ENCODE peak calls at places on chromosomes 6 and 20, in eight cellular contexts. A is endothelial cell of umbilical vein, P is HCT116, V is uterus, R is A549, C is IMR-90, B is spleen, K is tibial nerve. L is an unnamed sample.

GRCh38 chr20:37294262-37294981 is 5.0 kb downstream of the MANBAL start:
- DNase-seq in C (peak; percentile 77), B (no peak), K (no peak), A (no peak), R (no peak), P (no peak), V (no peak), L (no peak)

GRCh38 chr6:155795173-155795796 is 339.6 kb upstream of the NOX3 start:
- DNase-seq in V (no peak), R (no peak), P (no peak), A (no peak), C (no peak), K (no peak), B (no peak), L (no peak)

GRCh38 chr6:129189266-129189665 is 306.3 kb downstream of the LAMA2 start:
- DNase-seq in A (no peak), K (no peak), C (no peak), V (no peak), R (no peak), B (no peak), P (no peak), L (no peak)

GRCh38 chr6:150145427-150145826 is 2.6 kb downstream of the PPP1R14C start:
- DNase-seq in V (no peak), R (no peak), P (no peak), C (no peak), A (no peak), K (no peak), B (no peak), L (no peak)

GRCh38 chr20:20492521-20493334 is 124.8 kb downstream of the INSM1 start:
- DNase-seq in R (no peak), V (no peak), B (no peak), P (no peak), A (peak; percentile 69), C (no peak), K (no peak), L (peak; percentile 69)

GRCh38 chr6:125749112-125749863 is at the start of gene HEY2:
- DNase-seq in P (peak; percentile 45), C (peak; percentile 81), R (peak; percentile 80), B (peak; percentile 98), V (peak; percentile 92), K (peak; percentile 86), A (peak; percentile 83), L (peak; percentile 96)

GRCh38 chr6:158232445-158233213 is 64.5 kb downstream of the GTF2H5 start:
- DNase-seq in A (peak; percentile 60), K (no peak), B (peak; percentile 88), V (peak; percentile 51), C (peak; percentile 63), R (peak; percentile 48), P (no peak), L (peak; percentile 80)

GRCh38 chr6:152329640-152330202 is 307.4 kb downstream of the SYNE1 start:
- DNase-seq in R (no peak), K (no peak), B (no peak), P (no peak), V (no peak), A (no peak), C (no peak), L (no peak)

GRCh38 chr6:42239333-42239732 is 21.7 kb upstream of the MRPS10 start:
- DNase-seq in K (no peak), P (no peak), C (no peak), R (no peak), B (no peak), V (no peak), A (no peak), L (no peak)

GRCh38 chr20:25624500-25624939 is 706 bp upstream of the NANP start:
- DNase-seq in A (no peak), V (peak; percentile 56), K (no peak), C (no peak), R (no peak), P (no peak), B (no peak), L (no peak)

GRCh38 chr20:25622049-25622448 is 1.8 kb downstream of the NANP start:
- DNase-seq in C (peak; percentile 3), V (no peak), A (no peak), R (no peak), K (no peak), B (no peak), P (no peak), L (no peak)

GRCh38 chr20:25623736-25624499 is at the start of gene NANP:
- DNase-seq in C (peak; percentile 98), A (peak; percentile 99), B (peak; percentile 97), K (peak; percentile 94), P (peak; percentile 96), R (peak; percentile 99), V (peak; percentile 97), L (peak; percentile 99)

GRCh38 chr20:25622450-25623224 is 1.2 kb downstream of the NANP start:
- DNase-seq in B (no peak), P (no peak), K (no peak), R (no peak), C (peak; percentile 7), A (peak; percentile 50), V (no peak), L (no peak)

DNA sequence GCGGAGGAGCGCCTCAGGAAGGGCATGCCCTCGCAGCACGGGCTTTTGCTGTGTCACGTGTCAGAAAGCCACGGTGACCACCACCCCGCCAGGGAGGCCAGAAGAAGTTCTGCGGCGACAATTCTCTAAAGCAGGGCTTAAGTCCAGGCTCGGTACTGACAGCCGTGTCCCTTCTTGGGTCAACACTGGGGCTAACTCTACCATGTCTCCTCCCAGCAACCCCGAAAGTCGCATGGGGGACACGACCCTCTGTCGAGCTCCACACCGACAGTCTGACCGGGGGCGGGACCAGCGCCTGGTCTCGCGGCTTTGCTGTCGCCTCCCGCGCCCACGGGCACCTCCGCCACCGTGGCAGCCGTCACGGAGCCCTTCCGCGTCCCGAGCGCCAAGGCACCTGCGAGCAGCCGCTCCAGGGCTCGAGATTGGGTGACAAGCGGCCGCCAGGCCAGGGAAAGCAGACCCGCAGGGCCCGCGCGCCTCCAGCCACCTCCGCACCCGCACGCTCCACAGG is 534 bp downstream of the NANP start:
- DNase-seq in C (peak; percentile 24), A (no peak), R (peak; percentile 60), V (peak; percentile 30), B (peak; percentile 87), P (peak; percentile 0), K (no peak), L (peak; percentile 71)
- TF ChIP-seq POLR2A in C (no peak), A (no peak), R (no peak), V (no peak), B (no peak), P (no peak), K (no peak), L (no peak)

GRCh38 chr20:23636908-23637281 is 860 bp downstream of the CST3 start:
- DNase-seq in A (no peak), C (no peak), P (no peak), V (no peak), R (no peak), K (no peak), B (no peak), L (no peak)

GRCh38 chr20:23638309-23638708 is 554 bp upstream of the CST3 start:
- DNase-seq in B (no peak), R (no peak), V (no peak), A (no peak), P (no peak), K (no peak), C (no peak), L (no peak)

GRCh38 chr20:23639490-23639958 is 1.8 kb upstream of the CST3 start:
- DNase-seq in K (no peak), P (no peak), A (no peak), B (no peak), R (no peak), C (no peak), V (no peak), L (no peak)

GRCh38 chr20:23636182-23636907 is 1.4 kb downstream of the CST3 start:
- DNase-seq in R (no peak), V (no peak), C (no peak), A (no peak), B (no peak), K (no peak), P (no peak), L (no peak)

GRCh38 chr20:23637282-23638221 is at the start of gene CST3:
- DNase-seq in K (peak; percentile 89), V (peak; percentile 91), R (peak; percentile 91), A (peak; percentile 76), B (peak; percentile 90), C (peak; percentile 81), P (peak; percentile 68), L (peak; percentile 97)
- H3K4me3 ChIP-seq in K (peak within 1 kb of the TSS; percentile 92), V (peak within 1 kb of the TSS; percentile 90), R (peak within 1 kb of the TSS; percentile 95), A (peak within 1 kb of the TSS; percentile 69), B (peak within 1 kb of the TSS; percentile 77), C (peak within 1 kb of the TSS; percentile 96), P (peak within 1 kb of the TSS; percentile 77), L (peak within 1 kb of the TSS; percentile 73)

DNA sequence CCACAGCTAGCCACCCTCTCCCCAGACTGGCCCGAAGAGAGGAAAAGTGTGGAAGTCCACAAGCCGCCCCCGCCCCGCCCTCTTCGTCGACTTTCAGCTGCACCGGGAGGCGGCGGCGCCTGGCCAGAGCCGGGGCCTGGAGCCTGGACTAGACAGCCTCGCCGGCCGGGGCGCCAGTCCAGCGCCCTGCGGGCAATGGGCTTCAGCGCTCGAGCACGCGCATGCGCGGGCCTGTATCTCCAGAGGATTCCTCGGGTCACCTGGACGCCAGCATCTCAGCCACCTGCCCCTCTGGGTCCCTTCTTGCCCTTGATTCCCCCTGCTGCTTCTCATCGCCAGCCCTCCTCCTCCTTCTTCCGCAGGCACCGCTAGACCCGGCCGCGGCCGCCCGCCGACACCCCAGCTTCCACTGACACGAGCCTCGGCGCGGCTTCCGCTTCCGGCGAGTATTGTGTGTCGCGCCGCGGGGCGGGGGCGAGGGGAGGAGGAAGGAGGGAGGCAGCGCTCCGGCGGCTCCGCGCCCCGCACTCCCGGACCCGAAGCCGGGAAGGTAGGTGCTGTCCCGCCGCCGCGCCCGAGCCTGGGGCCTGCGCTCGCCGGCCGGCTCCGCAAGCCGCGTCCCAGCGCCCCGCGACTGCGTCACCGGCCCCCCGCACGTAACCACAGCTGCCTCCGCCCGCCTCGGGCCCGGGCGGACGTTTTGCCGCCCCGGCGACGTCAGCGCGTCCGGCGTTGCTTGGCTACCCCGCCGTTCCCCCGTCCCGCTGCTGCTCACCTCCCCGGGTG is at the start of gene TRIM39:
- DNase-seq in K (peak; percentile 78), A (peak; percentile 85), C (peak; percentile 84), P (peak; percentile 59), B (peak; percentile 99), R (peak; percentile 79), V (peak; percentile 82), L (peak; percentile 92)
- TF ChIP-seq POLR2A in K (peak; percentile 75), A (peak; percentile 62), C (peak; percentile 83), P (no peak), B (peak; percentile 75), R (peak; percentile 49), V (peak; percentile 30), L (peak; percentile 58)

DNA sequence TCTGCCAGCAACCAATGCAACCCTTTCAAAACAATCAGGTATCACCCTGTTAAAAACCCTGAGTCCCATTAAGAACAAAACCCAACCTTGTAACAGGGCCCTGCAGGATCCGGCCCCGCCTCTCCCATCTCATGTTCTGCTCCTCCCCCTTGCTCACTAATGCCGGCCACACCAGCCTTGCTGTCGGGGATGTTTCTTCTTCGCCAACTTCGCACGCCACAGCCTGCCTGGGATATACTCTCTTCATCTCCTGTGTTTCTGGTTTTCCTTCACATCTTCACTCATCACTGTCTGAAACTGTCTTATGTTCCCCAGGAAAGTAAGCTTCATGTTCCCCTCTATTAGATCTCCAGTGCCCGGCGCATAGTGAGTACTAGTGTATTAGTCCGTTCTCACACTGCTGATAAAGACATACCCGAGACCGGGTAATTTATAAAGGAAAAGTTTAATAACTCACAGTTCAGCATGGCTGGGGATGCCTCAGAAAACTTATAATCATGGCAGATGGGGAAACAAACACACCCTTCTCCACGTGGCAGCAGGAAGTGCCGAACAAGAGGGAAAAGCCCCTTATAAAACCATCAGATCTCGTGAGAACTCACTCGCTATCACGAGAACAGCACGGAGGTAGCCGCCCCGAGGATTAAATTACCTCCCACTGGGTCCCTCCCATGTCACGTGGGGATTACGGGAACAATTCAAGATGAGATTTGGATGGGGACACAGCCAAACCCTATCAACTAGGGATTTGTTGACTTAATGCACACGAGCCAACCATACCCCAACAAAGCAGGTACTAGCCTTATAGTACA is 5.1 kb downstream of the TP53RK start:
- DNase-seq in K (peak; percentile 27), V (peak; percentile 56), B (no peak), P (no peak), C (peak; percentile 80), R (no peak), A (peak; percentile 39), L (peak; percentile 72)
- H3K4me3 ChIP-seq in K (no peak overlapping the region), V (peak overlapping the region; percentile 34), B (no peak overlapping the region), P (no peak overlapping the region), C (peak overlapping the region; percentile 71), R (no peak overlapping the region), A (peak overlapping the region; percentile 21), L (peak overlapping the region; percentile 41)